ENCODE peak calls at places on chromosome X, in five cellular contexts. O, M, H, T and Y are unnamed samples. For H3K4me1, the result is how much of the 10 kb centered on the place peaks cover.

GRCh38 chrX:137926090-137926489 is 360.2 kb downstream of the ZIC3 start:
- DNase-seq in O (peak), M (no peak), H (peak), T (peak), Y (peak)

GRCh38 chrX:118545510-118545909 is 49.9 kb downstream of the DOCK11 start:
- DNase-seq in O (no peak), M (peak), H (no peak), T (no peak), Y (no peak)

GRCh38 chrX:15349046-15349445 is 13.7 kb upstream of the PIGA start:
- DNase-seq in O (peak), M (peak), H (peak), T (peak), Y (peak)

GRCh38 chrX:51608766-51609165 is 9.9 kb downstream of the CENPVL3 start:
- DNase-seq in O (no peak), M (peak), H (no peak), T (no peak), Y (no peak)

GRCh38 chrX:136822337-136823095 is 41.8 kb upstream of the ARHGEF6 start:
- DNase-seq in O (no peak), M (no peak), H (no peak), T (no peak), Y (no peak)

GRCh38 chrX:1946974-1947373 is 332.1 kb downstream of the ASMT start:
- DNase-seq in O (no peak), M (no peak), H (no peak), T (no peak), Y (no peak)

GRCh38 chrX:16155586-16155985 is 11.7 kb upstream of the MAGEB17 start:
- DNase-seq in O (no peak), M (no peak), H (no peak), T (no peak), Y (no peak)

GRCh38 chrX:50697691-50698090 is 116.3 kb downstream of the SHROOM4 start:
- DNase-seq in O (no peak), M (peak), H (no peak), T (no peak), Y (no peak)

GRCh38 chrX:46165411-46165810 is 379.8 kb downstream of the ZNF674 start:
- DNase-seq in O (no peak), M (peak), H (no peak), T (no peak), Y (no peak)

GRCh38 chrX:100687128-100687527 is 43.1 kb downstream of the SRPX2 start:
- DNase-seq in O (no peak), M (no peak), H (peak), T (no peak), Y (peak)

GRCh38 chrX:135481696-135482179 is 38.7 kb upstream of the INTS6L start:
- DNase-seq in O (no peak), M (no peak), H (no peak), T (no peak), Y (no peak)

GRCh38 chrX:133414399-133415275 is 652 bp downstream of the GPC4 start:
- DNase-seq in O (peak), M (peak), H (no peak), T (no peak), Y (no peak)

GRCh38 chrX:115036029-115036428 is 18.6 kb upstream of the IL13RA2 start:
- DNase-seq in O (no peak), M (no peak), H (no peak), T (no peak), Y (no peak)

GRCh38 chrX:16222123-16222522 is 54.8 kb downstream of the MAGEB17 start:
- DNase-seq in O (no peak), M (peak), H (no peak), T (no peak), Y (no peak)

GRCh38 chrX:7542566-7542965 is 300.4 kb upstream of the VCX start:
- DNase-seq in O (no peak), M (no peak), H (no peak), T (no peak), Y (no peak)

GRCh38 chrX:154546354-154547244 is at the start of gene G6PD:
- DNase-seq in O (peak), M (peak), H (peak), T (peak), Y (peak)

GRCh38 chrX:153438522-153438921 is 7.3 kb downstream of the TREX2 start:
- DNase-seq in O (peak), M (peak), H (peak), T (peak), Y (peak)

GRCh38 chrX:44748014-44748413 is 95.8 kb upstream of the DUSP21 start:
- DNase-seq in O (no peak), M (peak), H (peak), T (no peak), Y (no peak)

GRCh38 chrX:151754641-151755215 is 20.2 kb downstream of the CNGA2 start:
- DNase-seq in O (no peak), M (no peak), H (no peak), T (no peak), Y (no peak)

GRCh38 chrX:283115-283845 is 2.1 kb downstream of the PLCXD1 start:
- DNase-seq in O (peak), M (peak), H (peak), T (peak), Y (peak)

GRCh38 chrX:134580947-134581346 is 77.3 kb downstream of the PLAC1 start:
- DNase-seq in O (no peak), M (peak), H (no peak), T (no peak), Y (no peak)

GRCh38 chrX:148540114-148540513 is 39.7 kb downstream of the AFF2 start:
- DNase-seq in O (no peak), M (no peak), H (peak), T (peak), Y (no peak)

GRCh38 chrX:80648023-80648422 is 161.7 kb downstream of the BRWD3 start:
- DNase-seq in O (peak), M (peak), H (peak), T (peak), Y (peak)

GRCh38 chrX:132948648-132949260 is 9.7 kb downstream of the HS6ST2 start:
- DNase-seq in O (peak), M (peak), H (peak), T (peak), Y (no peak)

GRCh38 chrX:56505866-56506265 is 57.6 kb upstream of the UBQLN2 start:
- DNase-seq in O (no peak), M (no peak), H (no peak), T (no peak), Y (no peak)

GRCh38 chrX:94051926-94052325 is 377.9 kb downstream of the FAM133A start:
- DNase-seq in O (peak), M (no peak), H (no peak), T (no peak), Y (no peak)

GRCh38 chrX:8913665-8914409 is 112.7 kb upstream of the FAM9A start:
- DNase-seq in O (no peak), M (peak), H (no peak), T (no peak), Y (no peak)

GRCh38 chrX:47380268-47380667 is 9.9 kb downstream of the ZNF157 start:
- DNase-seq in O (no peak), M (no peak), H (no peak), T (no peak), Y (no peak)

GRCh38 chrX:17552251-17552650 is 177.3 kb downstream of the NHS start:
- DNase-seq in O (no peak), M (peak), H (no peak), T (no peak), Y (no peak)

GRCh38 chrX:15866141-15866540 is 11.5 kb upstream of the AP1S2 start:
- DNase-seq in O (no peak), M (no peak), H (no peak), T (no peak), Y (no peak)

GRCh38 chrX:24025741-24026402 is 1.1 kb downstream of the KLHL15 start:
- DNase-seq in O (no peak), M (peak), H (no peak), T (no peak), Y (no peak)

GRCh38 chrX:39152106-39152649 is 350.9 kb downstream of the MID1IP1 start:
- DNase-seq in O (peak), M (peak), H (peak), T (peak), Y (peak)

GRCh38 chrX:154374361-154375155 is at the start of gene FLNA:
- DNase-seq in O (peak), M (peak), H (peak), T (no peak), Y (no peak)

GRCh38 chrX:45807572-45808425 is 607.1 kb upstream of the DIPK2B start:
- DNase-seq in O (peak), M (peak), H (no peak), T (no peak), Y (no peak)

GRCh38 chrX:9291666-9292065 is 173.2 kb upstream of the TBL1X start:
- DNase-seq in O (peak), M (no peak), H (no peak), T (no peak), Y (no peak)

GRCh38 chrX:128769511-128769910 is 717.3 kb upstream of the ACTRT1 start:
- DNase-seq in O (no peak), M (no peak), H (no peak), T (no peak), Y (no peak)

GRCh38 chrX:44914532-44915198 is 41.7 kb downstream of the KDM6A start:
- DNase-seq in O (no peak), M (peak), H (no peak), T (no peak), Y (no peak)

GRCh38 chrX:7654316-7654715 is 188.7 kb upstream of the VCX start:
- DNase-seq in O (no peak), M (no peak), H (no peak), T (peak), Y (no peak)

GRCh38 chrX:76014321-76014720 is 158.5 kb upstream of the PBDC1 start:
- DNase-seq in O (no peak), M (no peak), H (no peak), T (no peak), Y (no peak)

GRCh38 chrX:72057331-72057730 is 74.4 kb downstream of the RTL5 start:
- DNase-seq in O (no peak), M (no peak), H (no peak), T (no peak), Y (no peak)
- H3K4me1 ChIP-seq in O (under half), M (under half), H (under half), T (under half), Y (under half)

GRCh38 chrX:40570346-40571093 is 10.2 kb upstream of the ATP6AP2 start:
- DNase-seq in O (no peak), M (no peak), H (peak), T (no peak), Y (no peak)
- H3K27ac ChIP-seq in O (no peak), M (no peak), H (peak), T (no peak), Y (no peak)

DNA sequence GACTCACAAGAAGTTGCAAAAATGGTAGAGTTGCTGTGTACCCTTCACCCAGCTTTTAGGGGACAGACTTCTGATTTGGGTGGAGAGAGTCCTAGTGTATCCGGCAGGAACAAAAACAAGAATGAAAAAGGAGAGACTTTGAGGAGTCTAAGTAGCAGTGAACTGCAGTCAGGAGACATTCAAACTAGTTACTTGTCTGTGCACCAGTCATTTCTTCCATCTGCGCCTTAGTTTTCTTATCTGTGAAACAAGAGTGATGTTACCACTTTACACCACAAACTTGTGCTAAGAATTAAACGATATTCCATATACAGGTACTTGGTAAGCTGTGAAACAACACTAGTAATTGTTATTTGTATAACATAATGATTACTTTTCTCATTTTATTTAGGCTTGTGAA is 47.3 kb downstream of the SH2D1A start:
- DNase-seq in O (no peak), M (no peak), H (no peak), T (no peak), Y (no peak)
- H3K4me2 ChIP-seq in O (no peak), M (no peak), H (no peak), T (no peak), Y (peak)

GRCh38 chrX:13689519-13690211 is 737 bp downstream of the RAB9A start:
- DNase-seq in O (peak), M (peak), H (peak), T (peak), Y (peak)

GRCh38 chrX:13687203-13687602 is 1.7 kb upstream of the RAB9A start:
- DNase-seq in O (no peak), M (no peak), H (no peak), T (no peak), Y (no peak)

GRCh38 chrX:13690836-13691235 is 1.9 kb downstream of the RAB9A start:
- DNase-seq in O (no peak), M (peak), H (no peak), T (peak), Y (peak)

GRCh38 chrX:13688772-13689518 is at the start of gene RAB9A:
- DNase-seq in O (peak), M (peak), H (peak), T (peak), Y (peak)

DNA sequence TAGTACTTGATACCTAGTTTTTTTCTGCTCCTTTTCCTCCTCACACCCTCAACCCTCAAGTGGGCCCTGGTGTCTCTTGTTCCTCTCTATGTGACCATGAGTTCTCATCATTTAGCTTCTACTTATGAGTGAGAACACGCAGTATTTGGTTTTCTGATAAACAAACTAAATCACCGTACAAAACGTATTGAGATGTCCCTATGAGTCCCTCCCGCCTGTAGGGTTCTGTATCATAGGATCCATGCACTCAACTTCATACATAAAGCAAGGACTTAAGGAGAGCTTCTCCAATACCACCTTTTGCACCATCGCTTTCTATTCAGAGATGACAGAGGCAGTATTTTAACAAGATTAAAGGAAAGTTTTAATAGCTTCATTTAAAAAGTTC is 550 bp upstream of the RAB9A start:
- DNase-seq in O (no peak), M (no peak), H (peak), T (no peak), Y (no peak)
- H3K4me1 ChIP-seq in O (under half), M (under half), H (under half), T (half or more), Y (under half)